ENCODE peak calls at places on chromosomes 3 and 15, in five cellular contexts. One of them, this sample, is unnamed.

GRCh38 chr15:74390552-74391288 is 23.3 kb upstream of the CYP11A1 start:
- DNase-seq in GM04504: no peak
- DNase-seq in AG08395: no peak
- DNase-seq in dermis blood vessel endothelial cell: no peak
- DNase-seq in AG20443: no peak
- DNase-seq in this sample: no peak

GRCh38 chr15:93467327-93467726 is 378.3 kb upstream of the RGMA start:
- DNase-seq in AG20443: no peak
- DNase-seq in dermis blood vessel endothelial cell: no peak
- DNase-seq in AG08395: no peak
- DNase-seq in GM04504: no peak
- DNase-seq in this sample: no peak

GRCh38 chr3:37903320-37903719 is 41.6 kb downstream of the CTDSPL start:
- DNase-seq in AG08395: no peak
- DNase-seq in GM04504: no peak
- DNase-seq in AG20443: no peak
- DNase-seq in dermis blood vessel endothelial cell: no peak
- DNase-seq in this sample: no peak

GRCh38 chr15:33234019-33234418 is 39.5 kb upstream of the FMN1 start:
- DNase-seq in AG08395: peak
- DNase-seq in GM04504: peak
- DNase-seq in dermis blood vessel endothelial cell: peak
- DNase-seq in AG20443: peak
- DNase-seq in this sample: peak

GRCh38 chr15:40543082-40543481 is 21.8 kb downstream of the CCDC32 start:
- DNase-seq in AG08395: no peak
- DNase-seq in AG20443: no peak
- DNase-seq in dermis blood vessel endothelial cell: no peak
- DNase-seq in GM04504: no peak
- DNase-seq in this sample: no peak

GRCh38 chr15:33735637-33736247 is 232.6 kb upstream of the CHRM5 start:
- DNase-seq in AG20443: no peak
- DNase-seq in AG08395: peak
- DNase-seq in GM04504: no peak
- DNase-seq in dermis blood vessel endothelial cell: peak
- DNase-seq in this sample: peak

GRCh38 chr15:38623744-38624143 is 59.1 kb upstream of the RASGRP1 start:
- DNase-seq in GM04504: no peak
- DNase-seq in AG08395: no peak
- DNase-seq in AG20443: no peak
- DNase-seq in dermis blood vessel endothelial cell: no peak
- DNase-seq in this sample: no peak

GRCh38 chr15:20341901-20342605 is 199.5 kb downstream of the GOLGA6L6 start:
- DNase-seq in dermis blood vessel endothelial cell: peak
- DNase-seq in AG20443: peak
- DNase-seq in AG08395: no peak
- DNase-seq in GM04504: no peak
- DNase-seq in this sample: no peak

GRCh38 chr15:31391687-31392671 is 65.3 kb downstream of the KLF13 start:
- DNase-seq in AG20443: peak
- DNase-seq in GM04504: no peak
- DNase-seq in dermis blood vessel endothelial cell: peak
- DNase-seq in AG08395: peak
- DNase-seq in this sample: peak

GRCh38 chr3:39067286-39067685 is 15.5 kb downstream of the WDR48 start:
- DNase-seq in AG20443: peak
- DNase-seq in GM04504: no peak
- DNase-seq in AG08395: peak
- DNase-seq in dermis blood vessel endothelial cell: no peak
- DNase-seq in this sample: no peak

GRCh38 chr15:31340591-31340990 is 14.0 kb downstream of the KLF13 start:
- DNase-seq in dermis blood vessel endothelial cell: no peak
- DNase-seq in AG20443: no peak
- DNase-seq in AG08395: no peak
- DNase-seq in GM04504: no peak
- DNase-seq in this sample: no peak

GRCh38 chr3:67077656-67078055 is 79.5 kb downstream of the KBTBD8 start:
- DNase-seq in dermis blood vessel endothelial cell: no peak
- DNase-seq in AG08395: no peak
- DNase-seq in GM04504: no peak
- DNase-seq in AG20443: no peak
- DNase-seq in this sample: no peak

This sample was measured in lung microvascular endothelial cell.